ENCODE peak calls at places on chromosomes 2 and 18, in seven cellular contexts. P, J, V, T, B, N and O are unnamed samples.

GRCh38 chr2:12169721-12170120 is 423.3 kb downstream of the LPIN1 start:
- DNase-seq in N (no peak), J (peak), T (no peak), P (no peak), B (no peak), V (peak), O (no peak)

GRCh38 chr2:160377204-160377995 is 116.2 kb downstream of the RBMS1 start:
- DNase-seq in N (no peak), B (no peak), J (no peak), P (no peak), V (no peak), T (no peak), O (no peak)

GRCh38 chr2:145743016-145743415 is 1223.1 kb upstream of the ZEB2 start:
- DNase-seq in N (no peak), J (no peak), P (no peak), B (no peak), T (no peak), V (no peak), O (no peak)

GRCh38 chr2:15776992-15777702 is 163.2 kb upstream of the MYCN start:
- DNase-seq in B (no peak), T (no peak), J (no peak), N (no peak), V (no peak), P (no peak), O (no peak)

GRCh38 chr2:143841935-143842334 is 678.0 kb downstream of the ZEB2 start:
- DNase-seq in B (no peak), J (no peak), P (no peak), T (no peak), V (no peak), N (no peak), O (no peak)

GRCh38 chr18:10304853-10305252 is 149.6 kb upstream of the APCDD1 start:
- DNase-seq in V (no peak), B (no peak), N (no peak), J (peak), P (no peak), T (no peak), O (no peak)

GRCh38 chr18:42030586-42031182 is 75.7 kb downstream of the PIK3C3 start:
- DNase-seq in V (peak), T (peak), J (no peak), B (no peak), N (no peak), P (peak), O (no peak)

GRCh38 chr18:72444756-72445155 is 99.4 kb downstream of the CBLN2 start:
- DNase-seq in J (no peak), P (no peak), B (no peak), V (no peak), N (no peak), T (no peak), O (no peak)

GRCh38 chr2:178193496-178193822 is 853 bp upstream of the OSBPL6 start:
- DNase-seq in T (no peak), V (no peak), N (no peak), P (no peak), J (no peak), B (no peak), O (no peak)

GRCh38 chr2:200618590-200619021 is 32.8 kb downstream of the AOX1 start:
- DNase-seq in T (peak), P (no peak), N (no peak), B (no peak), J (no peak), V (no peak), O (no peak)

GRCh38 chr18:48375150-48375790 is 33.9 kb downstream of the ZBTB7C start:
- DNase-seq in J (no peak), T (no peak), B (no peak), N (no peak), V (no peak), P (no peak), O (no peak)

GRCh38 chr18:35875566-35875965 is 96.9 kb upstream of the RMP24 start:
- DNase-seq in P (no peak), J (no peak), B (no peak), N (no peak), V (no peak), T (no peak), O (no peak)

GRCh38 chr2:219281588-219281987 is 2.4 kb downstream of the DNAJB2 start:
- DNase-seq in T (no peak), B (no peak), N (no peak), V (no peak), J (no peak), P (no peak), O (no peak)

GRCh38 chr2:8391126-8391525 is 290.7 kb upstream of the ID2 start:
- DNase-seq in N (no peak), B (no peak), J (no peak), V (no peak), T (no peak), P (no peak), O (no peak)

GRCh38 chr2:171702781-171703556 is 15.7 kb downstream of the DYNC1I2 start:
- DNase-seq in B (no peak), V (no peak), J (no peak), T (no peak), P (no peak), N (no peak), O (no peak)

GRCh38 chr2:95062716-95063400 is 37.4 kb downstream of the MAL start:
- DNase-seq in V (no peak), T (peak), B (no peak), P (no peak), N (no peak), J (no peak), O (no peak)

GRCh38 chr2:73291093-73291460 is 2.3 kb downstream of the EGR4 start:
- DNase-seq in T (peak), B (peak), V (peak), P (peak), N (peak), J (peak), O (peak)

GRCh38 chr2:77513191-77513590 is 9.0 kb downstream of the LRRTM4 start:
- DNase-seq in V (no peak), N (no peak), T (no peak), J (no peak), P (no peak), B (no peak), O (no peak)

GRCh38 chr2:74587664-74588277 is 33.3 kb downstream of the DOK1 start:
- DNase-seq in J (peak), T (peak), N (peak), V (peak), B (peak), P (peak), O (peak)

GRCh38 chr2:141557329-141558098 is 573.3 kb downstream of the LRP1B start:
- DNase-seq in T (peak), N (no peak), P (no peak), J (no peak), V (no peak), B (no peak), O (no peak)

GRCh38 chr18:38545071-38545470 is 979.5 kb upstream of the CELF4 start:
- DNase-seq in J (no peak), B (no peak), V (peak), P (no peak), T (peak), N (no peak), O (no peak)
- TF ChIP-seq CTCF in J (no peak), B (no peak), V (no peak), P (peak), T (peak), N (no peak), O (no peak)

GRCh38 chr2:121884515-121884915 is 129.1 kb downstream of the TSN start:
- DNase-seq in T (no peak), B (no peak), V (peak), N (no peak), P (peak), J (no peak), O (no peak)
- TF ChIP-seq CTCF in T (no peak), B (no peak), V (no peak), N (no peak), P (no peak), J (no peak), O (no peak)

GRCh38 chr2:237064203-237065061 is 21.3 kb upstream of the COPS8 start:
- DNase-seq in N (no peak), V (no peak), B (no peak), P (no peak), J (no peak), T (no peak), O (no peak)

GRCh38 chr2:237073552-237073951 is 12.1 kb upstream of the COPS8 start:
- DNase-seq in J (no peak), T (no peak), V (no peak), N (no peak), P (no peak), B (no peak), O (no peak)

GRCh38 chr2:237065062-237065360 is 20.7 kb upstream of the COPS8 start:
- DNase-seq in T (no peak), N (no peak), V (no peak), P (no peak), B (no peak), J (no peak), O (no peak)

GRCh38 chr2:237072067-237072931 is 13.4 kb upstream of the COPS8 start:
- DNase-seq in N (peak), B (peak), V (peak), P (peak), T (peak), J (peak), O (peak)

GRCh38 chr2:237067985-237068576 is 17.6 kb upstream of the COPS8 start:
- DNase-seq in T (no peak), B (no peak), V (no peak), P (no peak), N (no peak), J (no peak), O (no peak)
- TF ChIP-seq CTCF in T (no peak), B (no peak), V (no peak), P (no peak), N (no peak), J (no peak), O (no peak)

GRCh38 chr18:332721-333513 is 65.1 kb upstream of the THOC1 start:
- DNase-seq in T (no peak), N (no peak), J (peak), P (no peak), V (no peak), B (no peak), O (no peak)
- TF ChIP-seq CTCF in T (no peak), N (no peak), J (no peak), P (no peak), V (no peak), B (no peak), O (no peak)